ENCODE peak calls at places on chromosomes 1 and 21, in six cellular contexts. F is IMR-90, D is H9, Z is neuronal stem cell, V is mesenchymal stem cell, Y is trophoblast cell. C is an unnamed sample.

GRCh38 chr1:7962011-7962335 is 462 bp downstream of the PARK7 start:
- DNase-seq in F (no peak), D (no peak), Z (no peak), V (peak), Y (no peak), C (no peak)

GRCh38 chr1:183198463-183198862 is 12.4 kb downstream of the LAMC2 start:
- DNase-seq in F (peak), D (no peak), Z (no peak), V (peak), Y (peak), C (no peak)

GRCh38 chr1:115240321-115240720 is 97.7 kb downstream of the NGF start:
- DNase-seq in F (no peak), D (no peak), Z (no peak), V (no peak), Y (no peak), C (no peak)

GRCh38 chr1:201173736-201174135 is 16.9 kb upstream of the IGFN1 start:
- DNase-seq in F (no peak), D (no peak), Z (no peak), V (no peak), Y (no peak), C (no peak)

GRCh38 chr1:232962761-232963357 is 12.4 kb downstream of the NTPCR start:
- DNase-seq in F (peak), D (no peak), Z (no peak), V (no peak), Y (peak), C (no peak)

GRCh38 chr1:198879711-198880306 is 241.0 kb downstream of the PTPRC start:
- DNase-seq in F (no peak), D (no peak), Z (no peak), V (peak), Y (no peak), C (no peak)

GRCh38 chr21:31630062-31630711 is 29.3 kb upstream of the SOD1 start:
- DNase-seq in F (peak), D (no peak), Z (no peak), V (peak), Y (peak), C (no peak)

GRCh38 chr1:35443768-35444518 is 113.3 kb downstream of the KIAA0319L start:
- DNase-seq in F (peak), D (peak), Z (no peak), V (no peak), Y (no peak), C (no peak)

GRCh38 chr1:62384276-62385005 is 52.4 kb upstream of the USP1 start:
- DNase-seq in F (peak), D (no peak), Z (no peak), V (peak), Y (no peak), C (no peak)

GRCh38 chr21:27683292-27683691 is 716.4 kb upstream of the ADAMTS5 start:
- DNase-seq in F (no peak), D (no peak), Z (no peak), V (no peak), Y (no peak), C (no peak)

GRCh38 chr21:31374430-31374829 is 30.4 kb upstream of the TIAM1 start:
- DNase-seq in F (no peak), D (no peak), Z (no peak), V (no peak), Y (no peak), C (peak)

GRCh38 chr21:16536661-16537359 is 807.0 kb downstream of the USP25 start:
- DNase-seq in F (peak), D (no peak), Z (no peak), V (no peak), Y (no peak), C (no peak)

GRCh38 chr1:162276493-162276892 is 100.2 kb downstream of the SPATA46 start:
- DNase-seq in F (peak), D (no peak), Z (no peak), V (peak), Y (no peak), C (no peak)

GRCh38 chr1:171984850-171985485 is 143.7 kb downstream of the DNM3 start:
- DNase-seq in F (peak), D (no peak), Z (no peak), V (peak), Y (no peak), C (no peak)

GRCh38 chr1:117232551-117232950 is 21.8 kb upstream of the VTCN1 start:
- DNase-seq in F (no peak), D (no peak), Z (no peak), V (no peak), Y (no peak), C (no peak)

GRCh38 chr1:46070164-46070814 is 62.1 kb downstream of the PIK3R3 start:
- DNase-seq in F (no peak), D (no peak), Z (no peak), V (no peak), Y (no peak), C (no peak)

GRCh38 chr1:113616201-113616600 is 143.1 kb downstream of the PHTF1 start:
- DNase-seq in F (peak), D (no peak), Z (no peak), V (no peak), Y (no peak), C (no peak)

GRCh38 chr1:57238408-57238807 is 185.5 kb downstream of the DAB1 start:
- DNase-seq in F (no peak), D (no peak), Z (no peak), V (no peak), Y (no peak), C (no peak)

GRCh38 chr1:89832481-89833127 is 11.8 kb downstream of the LRRC8D start:
- DNase-seq in F (no peak), D (no peak), Z (no peak), V (peak), Y (no peak), C (no peak)

GRCh38 chr1:153535664-153536585 is at the start of gene S100A6:
- DNase-seq in F (peak), D (no peak), Z (no peak), V (peak), Y (peak), C (no peak)

GRCh38 chr1:217921126-217921900 is 290.2 kb downstream of the SPATA17 start:
- DNase-seq in F (no peak), D (no peak), Z (no peak), V (peak), Y (peak), C (no peak)

GRCh38 chr21:28541371-28542112 is 451.1 kb downstream of the LTN1 start:
- DNase-seq in F (no peak), D (no peak), Z (no peak), V (no peak), Y (peak), C (no peak)

GRCh38 chr1:60965280-60965854 is 117.0 kb upstream of the NFIA start:
- DNase-seq in F (no peak), D (no peak), Z (no peak), V (no peak), Y (no peak), C (no peak)

GRCh38 chr21:26385721-26386120 is 187.4 kb downstream of the CYYR1 start:
- DNase-seq in F (no peak), D (no peak), Z (no peak), V (peak), Y (no peak), C (no peak)

GRCh38 chr1:12539705-12540579 is 78.1 kb downstream of the DHRS3 start:
- DNase-seq in F (peak), D (peak), Z (peak), V (peak), Y (peak), C (no peak)

GRCh38 chr21:26140185-26140584 is 30.4 kb downstream of the APP start:
- DNase-seq in F (peak), D (no peak), Z (no peak), V (peak), Y (no peak), C (no peak)

GRCh38 chr1:48859429-48859828 is 82.7 kb upstream of the BEND5 start:
- DNase-seq in F (no peak), D (no peak), Z (no peak), V (no peak), Y (no peak), C (no peak)

GRCh38 chr1:155934933-155935590 is 849 bp upstream of the KHDC4 start:
- DNase-seq in F (no peak), D (no peak), Z (no peak), V (no peak), Y (no peak), C (no peak)

GRCh38 chr1:19754482-19754881 is 45.2 kb downstream of the TMCO4 start:
- DNase-seq in F (no peak), D (no peak), Z (no peak), V (no peak), Y (no peak), C (no peak)

GRCh38 chr1:214859647-214860046 is 222.9 kb upstream of the KCNK2 start:
- DNase-seq in F (no peak), D (no peak), Z (no peak), V (no peak), Y (no peak), C (no peak)

GRCh38 chr1:185338719-185339622 is 21.9 kb upstream of the IVNS1ABP start:
- DNase-seq in F (no peak), D (no peak), Z (no peak), V (peak), Y (no peak), C (no peak)

GRCh38 chr1:99397029-99397428 is 132.7 kb downstream of the PLPPR4 start:
- DNase-seq in F (peak), D (no peak), Z (peak), V (no peak), Y (peak), C (no peak)

GRCh38 chr1:210646258-210646616 is 317.5 kb downstream of the HHAT start:
- DNase-seq in F (no peak), D (no peak), Z (peak), V (no peak), Y (no peak), C (no peak)
- H3K14ac ChIP-seq in F (no peak), D (no peak), Z (no peak), V (no peak), Y (no peak), C (no peak)

DNA sequence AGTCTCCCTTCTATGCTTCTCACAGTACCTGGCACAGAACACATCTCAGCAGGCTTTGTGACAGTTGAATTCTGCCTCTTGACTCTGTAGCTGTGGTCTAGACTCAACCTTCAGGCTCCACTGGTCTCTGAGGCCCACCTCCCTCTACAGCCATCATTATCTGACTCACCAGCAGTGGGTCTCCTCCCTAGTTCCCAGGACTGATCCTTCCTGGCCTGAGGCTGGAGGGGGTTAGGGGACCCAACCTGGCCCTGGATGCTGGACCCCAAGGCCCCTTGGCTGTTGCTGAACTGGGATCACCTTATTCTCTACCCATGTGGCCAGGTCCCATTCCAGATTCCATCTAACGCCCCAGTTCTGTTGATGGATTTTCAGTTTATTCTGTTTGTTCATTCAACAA is 43.1 kb upstream of the FOXO6 start:
- DNase-seq in F (no peak), D (no peak), Z (no peak), V (no peak), Y (peak), C (no peak)
- H3K14ac ChIP-seq in F (no peak), D (no peak), Z (no peak), V (no peak), Y (no peak), C (no peak)

DNA sequence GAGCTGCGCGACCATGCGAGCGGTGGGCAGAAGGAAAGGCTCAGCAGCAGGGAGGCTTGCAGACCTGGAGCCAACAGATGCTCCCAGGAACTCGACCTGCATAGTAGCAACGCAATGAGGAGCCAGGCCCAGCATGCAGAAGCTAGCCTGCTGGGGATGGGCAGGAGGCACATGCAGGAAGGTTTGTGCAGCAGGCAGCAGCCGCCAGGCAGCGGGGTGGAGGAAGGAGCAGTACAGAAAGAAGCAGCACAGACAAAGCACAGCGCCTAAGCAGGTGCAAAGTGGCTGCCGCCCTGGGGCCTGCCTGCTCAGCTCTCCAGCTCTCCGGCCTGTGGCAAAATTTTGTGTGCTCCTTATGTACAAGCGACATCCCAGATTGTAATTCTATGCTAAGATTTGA is 213.5 kb upstream of the MAP1LC3C start:
- DNase-seq in F (no peak), D (peak), Z (no peak), V (no peak), Y (no peak), C (peak)
- H3K14ac ChIP-seq in F (no peak), D (peak), Z (no peak), V (no peak), Y (no peak), C (no peak)

GRCh38 chr21:45108034-45108790 is 33.8 kb downstream of the ADARB1 start:
- DNase-seq in F (no peak), D (no peak), Z (no peak), V (no peak), Y (no peak), C (no peak)
- H3K14ac ChIP-seq in F (no peak), D (no peak), Z (no peak), V (no peak), Y (no peak), C (no peak)

GRCh38 chr1:210234254-210234747 is 1.7 kb downstream of the SERTAD4 start:
- DNase-seq in F (no peak), D (peak), Z (no peak), V (no peak), Y (peak), C (peak)
- H3K14ac ChIP-seq in F (no peak), D (no peak), Z (no peak), V (no peak), Y (no peak), C (no peak)

DNA sequence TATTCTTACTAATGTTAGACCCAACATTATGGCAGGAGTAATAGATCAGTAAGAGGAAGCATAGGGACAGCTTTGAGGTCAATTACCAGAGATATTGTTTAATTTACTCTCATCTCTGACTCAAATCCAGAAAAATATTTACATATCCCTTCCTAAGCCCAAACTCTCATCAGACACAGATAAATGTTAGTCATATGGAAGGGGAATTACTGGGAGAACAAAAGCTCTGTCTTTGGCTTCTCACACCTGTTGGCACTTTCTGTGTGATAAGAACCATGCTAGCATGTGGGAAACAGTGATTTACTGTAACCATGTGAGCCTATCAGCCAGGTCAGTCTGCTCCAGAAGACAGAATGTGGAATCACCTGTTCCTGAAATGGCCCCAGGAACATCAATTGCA is 72.4 kb downstream of the DUSP10 start:
- DNase-seq in F (peak), D (no peak), Z (no peak), V (no peak), Y (no peak), C (no peak)
- H3K14ac ChIP-seq in F (peak), D (no peak), Z (no peak), V (no peak), Y (no peak), C (no peak)

GRCh38 chr1:26067432-26067911 is at the start of gene TRIM63:
- DNase-seq in F (no peak), D (no peak), Z (no peak), V (no peak), Y (no peak), C (no peak)

GRCh38 chr1:26075421-26076144 is 8.2 kb upstream of the TRIM63 start:
- DNase-seq in F (no peak), D (no peak), Z (no peak), V (no peak), Y (no peak), C (no peak)

GRCh38 chr1:26070808-26071342 is 3.4 kb upstream of the TRIM63 start:
- DNase-seq in F (no peak), D (no peak), Z (no peak), V (no peak), Y (no peak), C (no peak)

GRCh38 chr1:26069941-26070807 is 2.7 kb upstream of the TRIM63 start:
- DNase-seq in F (no peak), D (no peak), Z (no peak), V (no peak), Y (no peak), C (no peak)

GRCh38 chr1:26072305-26072704 is 4.9 kb upstream of the TRIM63 start:
- DNase-seq in F (no peak), D (no peak), Z (no peak), V (no peak), Y (no peak), C (no peak)
- H3K14ac ChIP-seq in F (no peak), D (no peak), Z (no peak), V (no peak), Y (no peak), C (no peak)

DNA sequence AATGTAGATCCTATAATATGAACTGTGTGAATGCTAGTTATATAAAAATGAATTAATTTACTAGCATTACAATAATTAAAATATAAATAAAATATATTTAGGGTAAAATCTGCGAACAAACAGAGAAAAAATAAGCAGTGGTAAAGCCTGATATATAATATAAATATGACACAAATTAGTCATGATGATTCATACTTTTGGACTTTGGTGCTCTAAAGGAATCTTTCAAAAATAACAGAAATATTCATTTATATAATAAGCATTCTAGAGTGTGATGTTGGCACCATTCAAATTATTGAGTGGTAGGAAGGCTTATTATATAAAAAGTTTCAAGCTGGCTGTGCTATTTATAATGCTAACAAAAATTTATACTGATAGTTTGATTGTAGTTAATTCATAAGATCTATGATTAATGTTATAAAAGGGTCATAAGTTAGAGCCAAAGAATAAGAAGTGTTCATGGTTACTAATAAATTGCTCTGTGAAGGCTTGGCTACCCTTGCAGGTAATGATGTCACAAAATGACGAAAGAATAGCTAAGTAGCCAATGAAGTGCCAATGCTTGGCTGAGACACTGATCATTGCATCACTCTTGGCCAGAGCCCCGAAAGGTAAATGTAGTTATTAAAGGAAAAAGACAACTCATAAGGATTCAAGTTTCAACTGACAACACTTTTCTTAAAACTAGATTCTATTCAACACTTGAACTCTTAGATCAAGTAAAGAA is 108.7 kb downstream of the USH2A start:
- DNase-seq in F (peak), D (no peak), Z (no peak), V (no peak), Y (no peak), C (no peak)
- H3K14ac ChIP-seq in F (peak), D (no peak), Z (no peak), V (no peak), Y (no peak), C (no peak)

DNA sequence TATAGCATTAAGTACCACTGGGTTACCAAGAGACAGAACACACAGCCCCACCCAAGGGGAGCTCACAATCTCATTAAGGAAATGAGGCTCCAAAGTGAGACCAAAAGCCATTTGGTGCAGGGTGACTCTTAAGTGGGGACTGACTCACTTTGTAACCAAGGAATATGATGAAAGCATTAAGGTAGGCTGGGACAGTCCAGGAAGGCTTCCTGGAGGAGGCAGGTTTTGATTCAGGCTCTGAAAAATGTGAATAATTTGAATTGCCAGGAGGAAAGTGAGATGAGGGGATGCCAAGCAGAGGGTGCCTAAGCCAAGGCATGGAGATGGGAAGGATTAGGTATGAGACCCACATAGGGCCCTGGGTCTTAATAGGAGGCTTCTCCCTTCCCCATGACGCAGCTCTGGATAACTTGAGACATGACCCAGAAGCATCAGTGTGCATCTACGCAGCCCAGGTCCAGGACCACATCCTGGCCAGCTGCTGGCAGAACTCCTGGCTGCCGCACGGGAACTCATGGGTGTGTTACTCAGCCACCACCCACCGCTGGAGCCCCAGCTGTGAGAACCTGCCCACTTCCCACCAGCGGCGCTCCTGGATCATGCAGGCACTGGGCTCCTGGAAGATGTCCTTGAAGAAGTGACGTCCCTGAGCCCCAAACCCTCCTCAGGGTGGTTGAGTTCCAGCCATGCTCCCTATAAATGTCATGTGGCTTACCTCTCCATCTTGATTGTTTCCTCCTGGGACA is 5.9 kb upstream of the TTC4 start:
- DNase-seq in F (no peak), D (no peak), Z (no peak), V (no peak), Y (peak), C (no peak)
- H3K14ac ChIP-seq in F (no peak), D (no peak), Z (no peak), V (no peak), Y (no peak), C (no peak)

GRCh38 chr1:66294692-66295384 is 239.1 kb upstream of the SGIP1 start:
- DNase-seq in F (peak), D (no peak), Z (no peak), V (peak), Y (no peak), C (no peak)
- H3K14ac ChIP-seq in F (no peak), D (no peak), Z (no peak), V (no peak), Y (no peak), C (no peak)